ENCODE peak calls at places on chromosomes 2 and 18, in seven cellular contexts. E, Y, S, I, O, Q and J are unnamed samples.

GRCh38 chr18:45775726-45776125 is 49.7 kb upstream of the SIGLEC15 start:
- ATAC-seq in E (peak; percentile 35), Y (peak; percentile 19), S (no peak), I (no peak), O (no peak), Q (no peak), J (no peak)

GRCh38 chr2:96977631-96978195 is 8.7 kb downstream of the FAM178B start:
- ATAC-seq in E (peak; percentile 66), Y (peak; percentile 46), S (no peak), I (peak; percentile 69), O (no peak), Q (no peak), J (peak; percentile 41)

GRCh38 chr2:160406591-160407392 is 86.8 kb downstream of the RBMS1 start:
- ATAC-seq in E (peak; percentile 67), Y (peak; percentile 48), S (peak; percentile 77), I (peak; percentile 75), O (peak; percentile 44), Q (peak; percentile 32), J (peak; percentile 16)

GRCh38 chr2:203533696-203534471 is 1.2 kb downstream of the RAPH1 start:
- ATAC-seq in E (no peak), Y (no peak), S (peak; percentile 18), I (peak; percentile 76), O (no peak), Q (peak; percentile 11), J (no peak)

GRCh38 chr2:70087703-70088507 is 628 bp downstream of the PCBP1 start:
- ATAC-seq in E (peak; percentile 25), Y (peak; percentile 19), S (no peak), I (no peak), O (peak; percentile 27), Q (peak; percentile 41), J (no peak)

GRCh38 chr2:158969162-158969716 is 799 bp downstream of the TANC1 start:
- ATAC-seq in E (peak; percentile 44), Y (peak; percentile 5), S (peak; percentile 14), I (peak; percentile 23), O (peak; percentile 2), Q (peak; percentile 11), J (peak; percentile 14)

GRCh38 chr2:61434314-61434713 is 36.6 kb downstream of the USP34 start:
- ATAC-seq in E (peak; percentile 52), Y (no peak), S (peak; percentile 86), I (peak; percentile 33), O (peak; percentile 13), Q (peak; percentile 79), J (peak; percentile 19)

GRCh38 chr2:207502799-207503198 is 27.0 kb upstream of the CREB1 start:
- ATAC-seq in E (peak; percentile 62), Y (no peak), S (peak; percentile 92), I (peak; percentile 61), O (no peak), Q (no peak), J (peak; percentile 33)

GRCh38 chr2:96771792-96772618 is 11.3 kb downstream of the CNNM4 start:
- ATAC-seq in E (peak; percentile 87), Y (peak; percentile 65), S (no peak), I (no peak), O (no peak), Q (no peak), J (no peak)

GRCh38 chr2:26809876-26810577 is 24.2 kb downstream of the CENPA start:
- ATAC-seq in E (no peak), Y (no peak), S (no peak), I (no peak), O (no peak), Q (no peak), J (no peak)

GRCh38 chr2:174035117-174035516 is 69.9 kb upstream of the SP3 start:
- ATAC-seq in E (no peak), Y (no peak), S (no peak), I (no peak), O (no peak), Q (no peak), J (no peak)

GRCh38 chr2:68909793-68910674 is 38.8 kb upstream of the BMP10 start:
- ATAC-seq in E (peak; percentile 81), Y (peak; percentile 57), S (peak; percentile 23), I (no peak), O (no peak), Q (no peak), J (no peak)

GRCh38 chr2:11988691-11989465 is 242.4 kb downstream of the LPIN1 start:
- ATAC-seq in E (no peak), Y (no peak), S (no peak), I (no peak), O (peak; percentile 20), Q (no peak), J (peak; percentile 61)

GRCh38 chr2:217218269-217219140 is 358.6 kb upstream of the TNP1 start:
- ATAC-seq in E (peak; percentile 35), Y (no peak), S (no peak), I (no peak), O (peak; percentile 82), Q (peak; percentile 53), J (no peak)

GRCh38 chr2:177058747-177059146 is 153.8 kb upstream of the HNRNPA3 start:
- ATAC-seq in E (no peak), Y (no peak), S (no peak), I (no peak), O (no peak), Q (no peak), J (no peak)

GRCh38 chr2:224357098-224357901 is 44.6 kb downstream of the FAM124B start:
- ATAC-seq in E (peak; percentile 83), Y (peak; percentile 83), S (peak; percentile 88), I (peak; percentile 69), O (peak; percentile 71), Q (peak; percentile 74), J (peak; percentile 48)

GRCh38 chr2:230827774-230828271 is 36.9 kb upstream of the ITM2C start:
- ATAC-seq in E (no peak), Y (no peak), S (no peak), I (no peak), O (no peak), Q (no peak), J (no peak)

GRCh38 chr2:197356136-197356535 is 45.6 kb upstream of the ANKRD44 start:
- ATAC-seq in E (no peak), Y (peak; percentile 64), S (peak; percentile 79), I (peak; percentile 27), O (no peak), Q (no peak), J (no peak)

GRCh38 chr2:32901313-32901712 is 45.4 kb upstream of the LTBP1 start:
- ATAC-seq in E (no peak), Y (no peak), S (no peak), I (no peak), O (no peak), Q (no peak), J (no peak)

GRCh38 chr2:127961729-127962128 is 66.1 kb downstream of the SAP130 start:
- ATAC-seq in E (peak; percentile 19), Y (no peak), S (no peak), I (no peak), O (peak; percentile 94), Q (peak; percentile 78), J (no peak)

GRCh38 chr2:190446750-190447516 is 38.8 kb downstream of the MFSD6 start:
- ATAC-seq in E (no peak), Y (no peak), S (no peak), I (no peak), O (no peak), Q (no peak), J (no peak)

GRCh38 chr18:51513525-51513924 is 316.0 kb upstream of the MEX3C start:
- ATAC-seq in E (no peak), Y (no peak), S (no peak), I (no peak), O (peak; percentile 80), Q (no peak), J (no peak)

GRCh38 chr2:172937884-172938712 is 137.5 kb upstream of the MAP3K20 start:
- ATAC-seq in E (no peak), Y (no peak), S (no peak), I (no peak), O (no peak), Q (no peak), J (no peak)

GRCh38 chr2:21006423-21007128 is 37.3 kb downstream of the APOB start:
- ATAC-seq in E (no peak), Y (no peak), S (no peak), I (no peak), O (no peak), Q (no peak), J (no peak)

GRCh38 chr2:45602624-45603023 is 8.4 kb downstream of the SRBD1 start:
- ATAC-seq in E (no peak), Y (no peak), S (no peak), I (no peak), O (no peak), Q (no peak), J (no peak)

GRCh38 chr18:13585379-13586153 is 140.8 kb downstream of the FAM210A start:
- ATAC-seq in E (peak; percentile 48), Y (no peak), S (peak; percentile 93), I (no peak), O (no peak), Q (no peak), J (no peak)

GRCh38 chr2:218332920-218333645 is 23.6 kb upstream of the CATIP start:
- ATAC-seq in E (no peak), Y (no peak), S (no peak), I (no peak), O (peak; percentile 81), Q (no peak), J (peak; percentile 62)